ENCODE peak calls at places on chromosomes 11 and 22, in nine cellular contexts. One of them, this sample, is unnamed.

GRCh38 chr11:63911440-63911839 is 5.5 kb downstream of the RCOR2 start:
- DNase-seq in fibroblast of lung: no peak
- DNase-seq in CD4-positive, CD25-positive, alpha-beta regulatory T cell: no peak
- DNase-seq in OCI-LY7: no peak
- DNase-seq in heart left ventricle: no peak
- DNase-seq in naive thymus-derived CD4-positive, alpha-beta T cell: no peak
- DNase-seq in SJCRH30: peak; percentile 36
- DNase-seq in stomach: no peak
- DNase-seq in uterus: no peak
- DNase-seq in this sample: no peak

GRCh38 chr11:120973501-120973900 is 50.4 kb upstream of the TBCEL start:
- DNase-seq in fibroblast of lung: no peak
- DNase-seq in CD4-positive, CD25-positive, alpha-beta regulatory T cell: no peak
- DNase-seq in OCI-LY7: no peak
- DNase-seq in heart left ventricle: no peak
- DNase-seq in naive thymus-derived CD4-positive, alpha-beta T cell: no peak
- DNase-seq in SJCRH30: no peak
- DNase-seq in stomach: no peak
- DNase-seq in uterus: no peak
- DNase-seq in this sample: no peak

GRCh38 chr22:35417606-35418005 is 17.7 kb downstream of the MCM5 start:
- DNase-seq in fibroblast of lung: no peak
- DNase-seq in CD4-positive, CD25-positive, alpha-beta regulatory T cell: no peak
- DNase-seq in OCI-LY7: no peak
- DNase-seq in heart left ventricle: no peak
- DNase-seq in naive thymus-derived CD4-positive, alpha-beta T cell: no peak
- DNase-seq in SJCRH30: no peak
- DNase-seq in stomach: no peak
- DNase-seq in uterus: no peak
- DNase-seq in this sample: no peak

GRCh38 chr11:75966546-75967287 is 151.7 kb downstream of the UVRAG start:
- DNase-seq in fibroblast of lung: peak; percentile 71
- DNase-seq in CD4-positive, CD25-positive, alpha-beta regulatory T cell: no peak
- DNase-seq in OCI-LY7: no peak
- DNase-seq in heart left ventricle: no peak
- DNase-seq in naive thymus-derived CD4-positive, alpha-beta T cell: no peak
- DNase-seq in SJCRH30: no peak
- DNase-seq in stomach: no peak
- DNase-seq in uterus: no peak
- DNase-seq in this sample: no peak

GRCh38 chr11:64141081-64141783 is 24.7 kb downstream of the MACROD1 start:
- DNase-seq in fibroblast of lung: no peak
- DNase-seq in CD4-positive, CD25-positive, alpha-beta regulatory T cell: no peak
- DNase-seq in OCI-LY7: no peak
- DNase-seq in heart left ventricle: no peak
- DNase-seq in naive thymus-derived CD4-positive, alpha-beta T cell: no peak
- DNase-seq in SJCRH30: no peak
- DNase-seq in stomach: no peak
- DNase-seq in uterus: no peak
- DNase-seq in this sample: no peak

GRCh38 chr22:45240810-45241631 is at the start of gene KIAA0930:
- DNase-seq in fibroblast of lung: peak; percentile 49
- DNase-seq in CD4-positive, CD25-positive, alpha-beta regulatory T cell: peak; percentile 83
- DNase-seq in OCI-LY7: peak; percentile 90
- DNase-seq in heart left ventricle: peak; percentile 86
- DNase-seq in naive thymus-derived CD4-positive, alpha-beta T cell: peak; percentile 74
- DNase-seq in SJCRH30: peak; percentile 77
- DNase-seq in stomach: peak; percentile 81
- DNase-seq in uterus: peak; percentile 84
- DNase-seq in this sample: peak; percentile 81

GRCh38 chr22:26577081-26577480 is 12.9 kb downstream of the TPST2 start:
- DNase-seq in fibroblast of lung: no peak
- DNase-seq in CD4-positive, CD25-positive, alpha-beta regulatory T cell: no peak
- DNase-seq in OCI-LY7: no peak
- DNase-seq in heart left ventricle: no peak
- DNase-seq in naive thymus-derived CD4-positive, alpha-beta T cell: no peak
- DNase-seq in SJCRH30: no peak
- DNase-seq in stomach: no peak
- DNase-seq in uterus: no peak
- DNase-seq in this sample: no peak

GRCh38 chr22:22060200-22061084 is 77.9 kb upstream of the TOP3B start:
- DNase-seq in fibroblast of lung: no peak
- DNase-seq in CD4-positive, CD25-positive, alpha-beta regulatory T cell: peak; percentile 7
- DNase-seq in OCI-LY7: peak; percentile 84
- DNase-seq in heart left ventricle: peak; percentile 40
- DNase-seq in naive thymus-derived CD4-positive, alpha-beta T cell: peak; percentile 17
- DNase-seq in SJCRH30: peak; percentile 64
- DNase-seq in stomach: no peak
- DNase-seq in uterus: peak; percentile 53
- DNase-seq in this sample: no peak

GRCh38 chr11:106424111-106424510 is 346.6 kb downstream of the AASDHPPT start:
- DNase-seq in fibroblast of lung: peak; percentile 87
- DNase-seq in CD4-positive, CD25-positive, alpha-beta regulatory T cell: no peak
- DNase-seq in OCI-LY7: no peak
- DNase-seq in heart left ventricle: no peak
- DNase-seq in naive thymus-derived CD4-positive, alpha-beta T cell: no peak
- DNase-seq in SJCRH30: peak; percentile 36
- DNase-seq in stomach: no peak
- DNase-seq in uterus: no peak
- DNase-seq in this sample: no peak

GRCh38 chr22:22683668-22684361 is 39.4 kb downstream of the GGTLC2 start:
- DNase-seq in fibroblast of lung: no peak
- DNase-seq in CD4-positive, CD25-positive, alpha-beta regulatory T cell: no peak
- DNase-seq in OCI-LY7: no peak
- DNase-seq in heart left ventricle: no peak
- DNase-seq in naive thymus-derived CD4-positive, alpha-beta T cell: no peak
- DNase-seq in SJCRH30: no peak
- DNase-seq in stomach: no peak
- DNase-seq in uterus: no peak
- DNase-seq in this sample: no peak

GRCh38 chr11:44190883-44191230 is 95.4 kb downstream of the EXT2 start:
- DNase-seq in fibroblast of lung: no peak
- DNase-seq in CD4-positive, CD25-positive, alpha-beta regulatory T cell: no peak
- DNase-seq in OCI-LY7: no peak
- DNase-seq in heart left ventricle: no peak
- DNase-seq in naive thymus-derived CD4-positive, alpha-beta T cell: no peak
- DNase-seq in SJCRH30: peak; percentile 53
- DNase-seq in stomach: no peak
- DNase-seq in uterus: no peak
- DNase-seq in this sample: no peak

DNA sequence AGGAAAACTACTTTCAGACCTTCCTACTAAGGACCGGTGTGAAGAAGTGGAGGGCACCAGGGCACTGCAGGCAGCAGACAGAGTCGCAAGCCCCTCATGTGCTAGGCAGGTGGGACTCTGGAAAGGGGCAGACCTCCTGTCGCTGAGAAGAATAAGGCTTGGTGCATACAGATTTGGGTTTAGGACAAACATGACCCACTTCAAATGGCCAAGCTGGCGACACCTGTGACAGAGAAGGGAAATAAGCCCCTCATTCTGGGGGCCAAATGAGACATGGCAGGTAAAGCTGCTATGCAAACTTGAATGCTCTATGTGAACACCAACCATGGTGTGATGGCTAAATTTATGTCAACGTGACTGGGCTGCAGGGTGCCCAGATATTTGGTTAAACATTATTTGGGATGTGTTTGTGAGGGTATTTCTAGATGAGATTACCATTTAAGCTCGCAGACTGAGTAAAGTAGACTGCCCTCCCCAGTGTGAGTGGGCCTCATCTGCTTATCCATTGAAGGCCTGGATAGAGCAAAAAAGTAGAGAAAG is 112.4 kb upstream of the PITPNB start:
- DNase-seq in fibroblast of lung: no peak
- DNase-seq in CD4-positive, CD25-positive, alpha-beta regulatory T cell: no peak
- DNase-seq in OCI-LY7: no peak
- DNase-seq in heart left ventricle: no peak
- DNase-seq in naive thymus-derived CD4-positive, alpha-beta T cell: no peak
- DNase-seq in SJCRH30: no peak
- DNase-seq in stomach: no peak
- DNase-seq in uterus: no peak
- DNase-seq in this sample: no peak
- H3K4me1 ChIP-seq in fibroblast of lung: peaks cover 17% of the 10 kb centered on the region
- H3K4me1 ChIP-seq in CD4-positive, CD25-positive, alpha-beta regulatory T cell: no peaks in the 10 kb centered on the region
- H3K4me1 ChIP-seq in OCI-LY7: no peaks in the 10 kb centered on the region
- H3K4me1 ChIP-seq in heart left ventricle: peaks cover 44% of the 10 kb centered on the region
- H3K4me1 ChIP-seq in naive thymus-derived CD4-positive, alpha-beta T cell: peaks cover 8% of the 10 kb centered on the region
- H3K4me1 ChIP-seq in SJCRH30: peaks cover 17% of the 10 kb centered on the region
- H3K4me1 ChIP-seq in stomach: peaks cover 48% of the 10 kb centered on the region
- H3K4me1 ChIP-seq in uterus: peaks cover 3% of the 10 kb centered on the region
- H3K4me1 ChIP-seq in this sample: no peaks in the 10 kb centered on the region

GRCh38 chr11:35304393-35304790 is 115.0 kb downstream of the SLC1A2 start:
- DNase-seq in fibroblast of lung: peak; percentile 74
- DNase-seq in CD4-positive, CD25-positive, alpha-beta regulatory T cell: no peak
- DNase-seq in OCI-LY7: no peak
- DNase-seq in heart left ventricle: no peak
- DNase-seq in naive thymus-derived CD4-positive, alpha-beta T cell: peak; percentile 16
- DNase-seq in SJCRH30: no peak
- DNase-seq in stomach: no peak
- DNase-seq in uterus: no peak
- DNase-seq in this sample: no peak

GRCh38 chr11:35303596-35304392 is 115.6 kb downstream of the SLC1A2 start:
- DNase-seq in fibroblast of lung: peak; percentile 59
- DNase-seq in CD4-positive, CD25-positive, alpha-beta regulatory T cell: no peak
- DNase-seq in OCI-LY7: no peak
- DNase-seq in heart left ventricle: peak; percentile 32
- DNase-seq in naive thymus-derived CD4-positive, alpha-beta T cell: no peak
- DNase-seq in SJCRH30: no peak
- DNase-seq in stomach: peak; percentile 41
- DNase-seq in uterus: peak; percentile 77
- DNase-seq in this sample: no peak

GRCh38 chr11:35307221-35307621 is 112.1 kb downstream of the SLC1A2 start:
- DNase-seq in fibroblast of lung: no peak
- DNase-seq in CD4-positive, CD25-positive, alpha-beta regulatory T cell: no peak
- DNase-seq in OCI-LY7: no peak
- DNase-seq in heart left ventricle: no peak
- DNase-seq in naive thymus-derived CD4-positive, alpha-beta T cell: no peak
- DNase-seq in SJCRH30: no peak
- DNase-seq in stomach: no peak
- DNase-seq in uterus: no peak
- DNase-seq in this sample: no peak

GRCh38 chr11:35305670-35306382 is 113.5 kb downstream of the SLC1A2 start:
- DNase-seq in fibroblast of lung: peak; percentile 48
- DNase-seq in CD4-positive, CD25-positive, alpha-beta regulatory T cell: peak; percentile 10
- DNase-seq in OCI-LY7: peak; percentile 42
- DNase-seq in heart left ventricle: no peak
- DNase-seq in naive thymus-derived CD4-positive, alpha-beta T cell: peak; percentile 57
- DNase-seq in SJCRH30: peak; percentile 44
- DNase-seq in stomach: peak; percentile 36
- DNase-seq in uterus: no peak
- DNase-seq in this sample: peak; percentile 64

DNA sequence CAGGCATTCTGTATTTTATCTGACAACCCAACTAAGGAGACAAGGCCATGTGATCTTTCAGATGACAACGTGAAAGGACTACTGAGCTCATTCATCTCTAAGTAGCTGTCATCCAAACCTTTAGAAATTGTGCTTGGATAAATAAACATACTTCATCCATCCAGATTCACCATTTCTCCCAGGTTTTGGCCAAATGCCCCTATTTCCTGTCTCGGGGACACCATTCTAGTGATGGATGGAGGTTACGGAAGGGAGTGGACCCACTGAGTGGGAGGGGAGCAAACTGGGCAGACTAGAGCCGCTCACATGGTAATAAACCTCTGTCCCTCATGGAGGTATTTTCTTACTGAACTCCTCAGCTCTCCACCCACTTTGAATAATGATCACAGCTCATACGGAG is 114.5 kb downstream of the SLC1A2 start:
- DNase-seq in fibroblast of lung: peak; percentile 60
- DNase-seq in CD4-positive, CD25-positive, alpha-beta regulatory T cell: no peak
- DNase-seq in OCI-LY7: no peak
- DNase-seq in heart left ventricle: no peak
- DNase-seq in naive thymus-derived CD4-positive, alpha-beta T cell: no peak
- DNase-seq in SJCRH30: no peak
- DNase-seq in stomach: no peak
- DNase-seq in uterus: no peak
- DNase-seq in this sample: no peak
- H3K27ac ChIP-seq in fibroblast of lung: peak overlapping the region; percentile 93
- H3K27ac ChIP-seq in CD4-positive, CD25-positive, alpha-beta regulatory T cell: no peak overlapping the region
- H3K27ac ChIP-seq in OCI-LY7: no peak overlapping the region
- H3K27ac ChIP-seq in heart left ventricle: peak overlapping the region; percentile 19
- H3K27ac ChIP-seq in naive thymus-derived CD4-positive, alpha-beta T cell: no peak overlapping the region
- H3K27ac ChIP-seq in SJCRH30: no peak overlapping the region
- H3K27ac ChIP-seq in stomach: peak overlapping the region; percentile 76
- H3K27ac ChIP-seq in uterus: peak overlapping the region; percentile 79
- H3K27ac ChIP-seq in this sample: no peak overlapping the region

DNA sequence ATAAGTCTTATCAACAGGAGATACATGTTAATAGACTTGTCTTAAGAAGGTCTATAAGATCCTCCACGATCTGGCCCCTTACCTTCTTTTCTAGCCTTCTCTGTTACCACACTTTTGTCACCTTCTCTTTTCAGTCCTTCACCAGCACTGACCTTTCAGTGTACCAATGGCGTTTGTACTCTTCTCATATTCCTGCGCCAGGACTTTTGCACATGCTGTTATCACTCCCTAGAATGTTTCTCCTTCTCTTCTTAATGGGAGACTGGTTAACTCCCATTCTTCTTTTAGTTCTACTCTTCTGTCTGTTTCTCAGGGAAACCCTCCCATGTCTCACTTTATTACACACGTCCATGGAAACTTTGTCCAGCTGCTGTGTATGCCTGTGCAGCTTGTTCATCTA is 4.4 kb upstream of the EED start:
- DNase-seq in fibroblast of lung: no peak
- DNase-seq in CD4-positive, CD25-positive, alpha-beta regulatory T cell: no peak
- DNase-seq in OCI-LY7: no peak
- DNase-seq in heart left ventricle: no peak
- DNase-seq in naive thymus-derived CD4-positive, alpha-beta T cell: no peak
- DNase-seq in SJCRH30: no peak
- DNase-seq in stomach: no peak
- DNase-seq in uterus: no peak
- DNase-seq in this sample: no peak
- H3K4me1 ChIP-seq in fibroblast of lung: no peaks in the 10 kb centered on the region
- H3K4me1 ChIP-seq in CD4-positive, CD25-positive, alpha-beta regulatory T cell: peaks cover 7% of the 10 kb centered on the region
- H3K4me1 ChIP-seq in OCI-LY7: peaks cover 18% of the 10 kb centered on the region
- H3K4me1 ChIP-seq in heart left ventricle: no peaks in the 10 kb centered on the region
- H3K4me1 ChIP-seq in naive thymus-derived CD4-positive, alpha-beta T cell: peaks cover 4% of the 10 kb centered on the region
- H3K4me1 ChIP-seq in SJCRH30: peaks cover 8% of the 10 kb centered on the region
- H3K4me1 ChIP-seq in stomach: no peaks in the 10 kb centered on the region
- H3K4me1 ChIP-seq in uterus: no peaks in the 10 kb centered on the region
- H3K4me1 ChIP-seq in this sample: peaks cover 7% of the 10 kb centered on the region

GRCh38 chr11:10727259-10727851 is 23.7 kb upstream of the CTR9 start:
- DNase-seq in fibroblast of lung: peak; percentile 25
- DNase-seq in CD4-positive, CD25-positive, alpha-beta regulatory T cell: no peak
- DNase-seq in OCI-LY7: no peak
- DNase-seq in heart left ventricle: no peak
- DNase-seq in naive thymus-derived CD4-positive, alpha-beta T cell: no peak
- DNase-seq in SJCRH30: no peak
- DNase-seq in stomach: no peak
- DNase-seq in uterus: peak; percentile 72
- DNase-seq in this sample: no peak
- H3K27ac ChIP-seq in fibroblast of lung: no peak overlapping the region
- H3K27ac ChIP-seq in CD4-positive, CD25-positive, alpha-beta regulatory T cell: no peak overlapping the region
- H3K27ac ChIP-seq in OCI-LY7: no peak overlapping the region
- H3K27ac ChIP-seq in heart left ventricle: no peak overlapping the region
- H3K27ac ChIP-seq in naive thymus-derived CD4-positive, alpha-beta T cell: no peak overlapping the region
- H3K27ac ChIP-seq in SJCRH30: no peak overlapping the region
- H3K27ac ChIP-seq in stomach: no peak overlapping the region
- H3K27ac ChIP-seq in uterus: peak overlapping the region; percentile 66
- H3K27ac ChIP-seq in this sample: no peak overlapping the region

This sample was measured in CD8-positive, alpha-beta memory T cell.